ENCODE peak calls at places on chromosomes 7 and 10, in four cellular contexts. M is HepG2, N is A549, R is K562. J is an unnamed sample.

GRCh38 chr7:20665096-20665495 is 49.6 kb downstream of the ABCB5 start:
- DNase-seq in M (no peak), N (no peak), R (no peak), J (no peak)

GRCh38 chr7:149670288-149670687 is 103.1 kb downstream of the ZNF467 start:
- DNase-seq in M (no peak), N (no peak), R (no peak), J (no peak)

GRCh38 chr7:30181211-30181610 is 46.4 kb downstream of the MTURN start:
- DNase-seq in M (no peak), N (no peak), R (no peak), J (no peak)

GRCh38 chr10:126062132-126063032 is 166.0 kb downstream of the FANK1 start:
- DNase-seq in M (no peak), N (peak), R (peak), J (no peak)

GRCh38 chr10:17989908-17990767 is 38.4 kb downstream of the SLC39A12 start:
- DNase-seq in M (no peak), N (peak), R (no peak), J (no peak)

GRCh38 chr7:33854951-33855350 is 50.4 kb upstream of the BMPER start:
- DNase-seq in M (no peak), N (no peak), R (no peak), J (no peak)

GRCh38 chr7:84674236-84674913 is 479.8 kb upstream of the SEMA3A start:
- DNase-seq in M (no peak), N (no peak), R (no peak), J (no peak)

GRCh38 chr7:117872565-117873055 is 631 bp downstream of the CTTNBP2 start:
- DNase-seq in M (no peak), N (no peak), R (no peak), J (no peak)

GRCh38 chr10:37314350-37314749 is 189.0 kb downstream of the ANKRD30A start:
- DNase-seq in M (no peak), N (no peak), R (no peak), J (no peak)

GRCh38 chr10:35598379-35598778 is 6.8 kb upstream of the GJD4 start:
- DNase-seq in M (peak), N (no peak), R (peak), J (no peak)

GRCh38 chr10:11863353-11864105 is 40.4 kb downstream of the PROSER2 start:
- DNase-seq in M (no peak), N (no peak), R (no peak), J (no peak)

GRCh38 chr10:33638891-33639290 is 304.4 kb upstream of the NRP1 start:
- DNase-seq in M (no peak), N (no peak), R (no peak), J (no peak)

DNA sequence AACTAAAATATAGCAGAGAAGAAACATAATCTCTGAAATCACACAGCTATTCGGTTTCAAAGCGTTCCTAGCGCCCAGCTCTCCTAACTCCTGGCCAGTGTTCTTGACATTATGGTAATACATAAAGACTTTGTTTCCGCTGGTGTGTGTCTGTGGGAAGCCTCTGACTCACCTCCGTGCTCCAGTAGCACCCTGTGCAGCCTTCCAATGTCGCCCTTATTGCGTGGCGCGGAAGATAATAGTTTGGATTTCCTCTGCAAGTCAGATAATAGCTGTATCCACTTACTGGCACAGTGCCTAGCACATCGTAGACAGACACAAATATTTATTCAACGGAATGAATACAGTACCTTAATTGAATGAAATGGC is 570 bp downstream of the BMS1 start:
- DNase-seq in M (peak), N (peak), R (peak), J (no peak)
- TF ChIP-seq JUN in M (no peak), N (no peak), R (peak), J (no peak)

GRCh38 chr10:78338717-78339116 is 305.1 kb downstream of the RPS24 start:
- DNase-seq in M (no peak), N (no peak), R (no peak), J (no peak)
- TF ChIP-seq MAFK in M (no peak), N (no peak), R (no peak), J (no peak)

GRCh38 chr10:2679646-2680045 is 387.7 kb upstream of the PFKP start:
- DNase-seq in M (no peak), N (no peak), R (no peak), J (no peak)
- TF ChIP-seq HDAC2 in M (no peak), N (no peak), R (no peak), J (no peak)

GRCh38 chr10:110636932-110637557 is 7.1 kb upstream of the RBM20 start:
- DNase-seq in M (peak), N (no peak), R (no peak), J (no peak)

GRCh38 chr10:110631934-110632333 is 12.2 kb upstream of the RBM20 start:
- DNase-seq in M (no peak), N (no peak), R (no peak), J (no peak)

GRCh38 chr10:110636572-110636931 is 7.6 kb upstream of the RBM20 start:
- DNase-seq in M (no peak), N (no peak), R (no peak), J (no peak)

GRCh38 chr10:110632591-110633215 is 11.4 kb upstream of the RBM20 start:
- DNase-seq in M (no peak), N (no peak), R (no peak), J (no peak)

DNA sequence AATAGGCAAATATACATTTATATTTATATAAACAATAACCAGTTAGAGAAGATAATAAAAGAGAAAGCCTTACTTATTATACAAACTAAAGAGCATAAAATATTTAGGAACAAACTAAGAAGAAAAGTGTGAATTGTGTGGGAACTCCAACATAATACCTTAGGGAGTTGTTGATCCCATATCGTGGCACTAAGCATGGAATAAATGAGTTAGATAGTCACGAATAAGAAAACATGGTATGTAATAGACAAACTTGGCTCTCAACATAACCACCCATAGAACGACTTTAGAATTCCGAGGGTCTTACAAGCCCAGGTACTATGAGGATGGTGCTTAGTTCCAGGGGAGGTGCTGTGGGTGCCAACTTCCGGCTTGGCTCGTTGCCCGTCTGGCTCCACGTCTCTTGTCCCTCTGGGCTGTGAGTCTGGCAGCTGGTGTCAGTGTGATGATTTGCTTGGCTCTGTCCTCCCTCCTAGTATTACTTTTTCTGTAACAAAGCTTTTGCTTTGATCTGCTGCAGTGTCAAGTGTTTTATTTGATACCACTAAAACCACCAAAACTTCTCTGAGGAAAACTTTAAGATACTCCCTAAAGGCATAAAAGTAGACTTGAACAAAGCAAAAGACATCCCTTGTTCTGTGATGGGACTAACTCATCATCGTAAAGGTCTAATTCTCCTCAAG is 9.5 kb upstream of the RBM20 start:
- DNase-seq in M (no peak), N (no peak), R (no peak), J (no peak)
- TF ChIP-seq JUN in M (no peak), N (no peak), R (no peak), J (no peak)

J was measured in H1.